ENCODE peak calls at places on chromosomes 16 and 17, in seven cellular contexts. One of them, this sample, is unnamed.

GRCh38 chr17:63785556-63785955 is 11.6 kb downstream of the DDX42 start:
- DNase-seq in left lung: no peak
- DNase-seq in GM23248: peak; percentile 76
- DNase-seq in endodermal cell: no peak
- DNase-seq in neural progenitor cell: no peak
- DNase-seq in testis: no peak
- DNase-seq in neuronal stem cell: no peak
- DNase-seq in this sample: no peak

GRCh38 chr16:85470873-85471272 is 142.2 kb upstream of the GSE1 start:
- DNase-seq in left lung: no peak
- DNase-seq in GM23248: no peak
- DNase-seq in endodermal cell: no peak
- DNase-seq in neural progenitor cell: no peak
- DNase-seq in testis: no peak
- DNase-seq in neuronal stem cell: no peak
- DNase-seq in this sample: no peak

GRCh38 chr17:75622071-75622470 is 11.2 kb upstream of the SMIM5 start:
- DNase-seq in left lung: no peak
- DNase-seq in GM23248: no peak
- DNase-seq in endodermal cell: no peak
- DNase-seq in neural progenitor cell: no peak
- DNase-seq in testis: no peak
- DNase-seq in neuronal stem cell: no peak
- DNase-seq in this sample: no peak

GRCh38 chr16:88983771-88984687 is 7.0 kb upstream of the CBFA2T3 start:
- DNase-seq in left lung: no peak
- DNase-seq in GM23248: no peak
- DNase-seq in endodermal cell: no peak
- DNase-seq in neural progenitor cell: no peak
- DNase-seq in testis: no peak
- DNase-seq in neuronal stem cell: no peak
- DNase-seq in this sample: no peak

GRCh38 chr17:43967251-43967875 is 13.6 kb upstream of the PYY start:
- DNase-seq in left lung: no peak
- DNase-seq in GM23248: peak; percentile 46
- DNase-seq in endodermal cell: no peak
- DNase-seq in neural progenitor cell: no peak
- DNase-seq in testis: no peak
- DNase-seq in neuronal stem cell: no peak
- DNase-seq in this sample: no peak

GRCh38 chr16:75320435-75320834 is 69.0 kb upstream of the BCAR1 start:
- DNase-seq in left lung: no peak
- DNase-seq in GM23248: peak; percentile 46
- DNase-seq in endodermal cell: peak; percentile 64
- DNase-seq in neural progenitor cell: peak; percentile 58
- DNase-seq in testis: peak; percentile 63
- DNase-seq in neuronal stem cell: peak; percentile 30
- DNase-seq in this sample: no peak

GRCh38 chr16:6133009-6133408 is 1035.4 kb upstream of the EEF2KMT start:
- DNase-seq in left lung: no peak
- DNase-seq in GM23248: no peak
- DNase-seq in endodermal cell: no peak
- DNase-seq in neural progenitor cell: no peak
- DNase-seq in testis: no peak
- DNase-seq in neuronal stem cell: no peak
- DNase-seq in this sample: no peak

GRCh38 chr16:88309905-88310259 is 72.9 kb upstream of the ZNF469 start:
- DNase-seq in left lung: no peak
- DNase-seq in GM23248: no peak
- DNase-seq in endodermal cell: no peak
- DNase-seq in neural progenitor cell: no peak
- DNase-seq in testis: no peak
- DNase-seq in neuronal stem cell: no peak
- DNase-seq in this sample: no peak

GRCh38 chr17:34146440-34147043 is 108.5 kb upstream of the CCL2 start:
- DNase-seq in left lung: peak; percentile 54
- DNase-seq in GM23248: no peak
- DNase-seq in endodermal cell: peak; percentile 98
- DNase-seq in neural progenitor cell: peak; percentile 77
- DNase-seq in testis: peak; percentile 68
- DNase-seq in neuronal stem cell: peak; percentile 27
- DNase-seq in this sample: peak; percentile 73

GRCh38 chr17:4525691-4526397 is 27.2 kb downstream of the SPNS2 start:
- DNase-seq in left lung: no peak
- DNase-seq in GM23248: no peak
- DNase-seq in endodermal cell: no peak
- DNase-seq in neural progenitor cell: no peak
- DNase-seq in testis: no peak
- DNase-seq in neuronal stem cell: no peak
- DNase-seq in this sample: no peak

GRCh38 chr17:13813347-13814240 is 211.9 kb upstream of the HS3ST3A1 start:
- DNase-seq in left lung: no peak
- DNase-seq in GM23248: no peak
- DNase-seq in endodermal cell: peak; percentile 46
- DNase-seq in neural progenitor cell: no peak
- DNase-seq in testis: no peak
- DNase-seq in neuronal stem cell: no peak
- DNase-seq in this sample: no peak

GRCh38 chr17:38898291-38898679 is 27.1 kb upstream of the LASP1NB start:
- DNase-seq in left lung: no peak
- DNase-seq in GM23248: no peak
- DNase-seq in endodermal cell: no peak
- DNase-seq in neural progenitor cell: no peak
- DNase-seq in testis: no peak
- DNase-seq in neuronal stem cell: no peak
- DNase-seq in this sample: no peak

DNA sequence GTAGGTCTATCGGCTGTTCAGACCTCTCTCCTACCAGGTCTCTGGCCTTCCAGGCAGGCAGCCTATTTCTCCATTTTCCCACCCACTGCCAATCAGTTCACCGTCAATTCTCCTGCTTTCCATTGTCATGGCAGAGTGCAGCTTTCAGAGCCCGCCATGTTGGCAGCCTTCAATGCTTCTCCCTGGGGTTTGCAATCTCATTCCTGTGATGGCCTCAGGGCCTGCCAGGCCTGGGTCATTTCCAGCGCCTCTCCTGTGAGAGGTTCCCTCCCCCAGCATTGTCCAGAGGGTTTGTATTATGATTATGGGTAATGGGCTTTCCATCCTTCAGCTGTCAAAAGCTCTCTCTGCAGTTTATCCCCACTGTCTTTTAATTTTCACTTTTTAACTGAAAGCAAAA is 716.6 kb upstream of the CDH8 start:
- DNase-seq in left lung: no peak
- DNase-seq in GM23248: no peak
- DNase-seq in endodermal cell: no peak
- DNase-seq in neural progenitor cell: no peak
- DNase-seq in testis: no peak
- DNase-seq in neuronal stem cell: no peak
- DNase-seq in this sample: peak; percentile 17
- H3K4me1 ChIP-seq in left lung: no peaks in the 10 kb centered on the region
- H3K4me1 ChIP-seq in GM23248: no peaks in the 10 kb centered on the region
- H3K4me1 ChIP-seq in endodermal cell: no peaks in the 10 kb centered on the region
- H3K4me1 ChIP-seq in neural progenitor cell: no peaks in the 10 kb centered on the region
- H3K4me1 ChIP-seq in testis: no peaks in the 10 kb centered on the region
- H3K4me1 ChIP-seq in neuronal stem cell: no peaks in the 10 kb centered on the region
- H3K4me1 ChIP-seq in this sample: peaks cover 15% of the 10 kb centered on the region

GRCh38 chr17:74274060-74274702 is at the start of gene DNAI2:
- DNase-seq in left lung: no peak
- DNase-seq in GM23248: no peak
- DNase-seq in endodermal cell: peak; percentile 86
- DNase-seq in neural progenitor cell: peak; percentile 75
- DNase-seq in testis: no peak
- DNase-seq in neuronal stem cell: no peak
- DNase-seq in this sample: peak; percentile 33
- H3K4me1 ChIP-seq in left lung: peaks cover 14% of the 10 kb centered on the region
- H3K4me1 ChIP-seq in GM23248: no peaks in the 10 kb centered on the region
- H3K4me1 ChIP-seq in endodermal cell: no peaks in the 10 kb centered on the region
- H3K4me1 ChIP-seq in neural progenitor cell: peaks cover 33% of the 10 kb centered on the region
- H3K4me1 ChIP-seq in testis: peaks cover 28% of the 10 kb centered on the region
- H3K4me1 ChIP-seq in neuronal stem cell: peaks cover 70% of the 10 kb centered on the region
- H3K4me1 ChIP-seq in this sample: no peaks in the 10 kb centered on the region

GRCh38 chr16:19136549-19137196 is 22.9 kb downstream of the ITPRIPL2 start:
- DNase-seq in left lung: peak; percentile 62
- DNase-seq in GM23248: peak; percentile 66
- DNase-seq in endodermal cell: no peak
- DNase-seq in neural progenitor cell: no peak
- DNase-seq in testis: no peak
- DNase-seq in neuronal stem cell: no peak
- DNase-seq in this sample: no peak
- H3K4me1 ChIP-seq in left lung: peaks cover 69% of the 10 kb centered on the region
- H3K4me1 ChIP-seq in GM23248: peaks cover 32% of the 10 kb centered on the region
- H3K4me1 ChIP-seq in endodermal cell: peaks cover 10% of the 10 kb centered on the region
- H3K4me1 ChIP-seq in neural progenitor cell: peaks cover 6% of the 10 kb centered on the region
- H3K4me1 ChIP-seq in testis: no peaks in the 10 kb centered on the region
- H3K4me1 ChIP-seq in neuronal stem cell: peaks cover 5% of the 10 kb centered on the region
- H3K4me1 ChIP-seq in this sample: no peaks in the 10 kb centered on the region

GRCh38 chr16:29961127-29961478 is 776 bp upstream of the TMEM219 start:
- DNase-seq in left lung: no peak
- DNase-seq in GM23248: peak; percentile 8
- DNase-seq in endodermal cell: no peak
- DNase-seq in neural progenitor cell: no peak
- DNase-seq in testis: no peak
- DNase-seq in neuronal stem cell: no peak
- DNase-seq in this sample: no peak
- H3K4me1 ChIP-seq in left lung: peaks cover 28% of the 10 kb centered on the region
- H3K4me1 ChIP-seq in GM23248: peaks cover 9% of the 10 kb centered on the region
- H3K4me1 ChIP-seq in endodermal cell: peaks cover 9% of the 10 kb centered on the region
- H3K4me1 ChIP-seq in neural progenitor cell: peaks cover 7% of the 10 kb centered on the region
- H3K4me1 ChIP-seq in testis: peaks cover 17% of the 10 kb centered on the region
- H3K4me1 ChIP-seq in neuronal stem cell: no peaks in the 10 kb centered on the region
- H3K4me1 ChIP-seq in this sample: peaks cover 9% of the 10 kb centered on the region

GRCh38 chr17:975321-975982 is 4.1 kb downstream of the NXN start:
- DNase-seq in left lung: no peak
- DNase-seq in GM23248: peak; percentile 65
- DNase-seq in endodermal cell: no peak
- DNase-seq in neural progenitor cell: no peak
- DNase-seq in testis: no peak
- DNase-seq in neuronal stem cell: no peak
- DNase-seq in this sample: no peak

GRCh38 chr17:969767-970387 is 9.7 kb downstream of the NXN start:
- DNase-seq in left lung: no peak
- DNase-seq in GM23248: peak; percentile 61
- DNase-seq in endodermal cell: peak; percentile 55
- DNase-seq in neural progenitor cell: peak; percentile 12
- DNase-seq in testis: no peak
- DNase-seq in neuronal stem cell: no peak
- DNase-seq in this sample: no peak

GRCh38 chr17:970388-970768 is 9.2 kb downstream of the NXN start:
- DNase-seq in left lung: no peak
- DNase-seq in GM23248: no peak
- DNase-seq in endodermal cell: peak; percentile 60
- DNase-seq in neural progenitor cell: no peak
- DNase-seq in testis: no peak
- DNase-seq in neuronal stem cell: no peak
- DNase-seq in this sample: no peak

GRCh38 chr17:976316-976715 is 3.3 kb downstream of the NXN start:
- DNase-seq in left lung: no peak
- DNase-seq in GM23248: peak; percentile 33
- DNase-seq in endodermal cell: no peak
- DNase-seq in neural progenitor cell: no peak
- DNase-seq in testis: no peak
- DNase-seq in neuronal stem cell: no peak
- DNase-seq in this sample: no peak

GRCh38 chr17:973053-973452 is 6.5 kb downstream of the NXN start:
- DNase-seq in left lung: no peak
- DNase-seq in GM23248: no peak
- DNase-seq in endodermal cell: peak; percentile 85
- DNase-seq in neural progenitor cell: no peak
- DNase-seq in testis: no peak
- DNase-seq in neuronal stem cell: no peak
- DNase-seq in this sample: no peak
- H3K4me1 ChIP-seq in left lung: peaks cover 20% of the 10 kb centered on the region
- H3K4me1 ChIP-seq in GM23248: peaks cover 41% of the 10 kb centered on the region
- H3K4me1 ChIP-seq in endodermal cell: peaks cover 10% of the 10 kb centered on the region
- H3K4me1 ChIP-seq in neural progenitor cell: peaks cover 25% of the 10 kb centered on the region
- H3K4me1 ChIP-seq in testis: peaks cover 3% of the 10 kb centered on the region
- H3K4me1 ChIP-seq in neuronal stem cell: peaks cover 14% of the 10 kb centered on the region
- H3K4me1 ChIP-seq in this sample: peaks cover 16% of the 10 kb centered on the region

This sample was measured in HAP-1.